ENCODE peak calls at places on chromosomes 1 and 21, in four cellular contexts. One of them, this sample, is unnamed.

GRCh38 chr1:232586679-232587078 is 43.3 kb downstream of the SIPA1L2 start:
- DNase-seq in cardiac fibroblast: no peak
- DNase-seq in amygdala: no peak
- DNase-seq in upper lobe of right lung: no peak
- DNase-seq in this sample: no peak

GRCh38 chr1:37865348-37866119 is 6.1 kb upstream of the MTF1 start:
- DNase-seq in cardiac fibroblast: peak
- DNase-seq in amygdala: no peak
- DNase-seq in upper lobe of right lung: no peak
- DNase-seq in this sample: no peak

GRCh38 chr1:53288247-53289049 is 39.4 kb downstream of the LRP8 start:
- DNase-seq in cardiac fibroblast: no peak
- DNase-seq in amygdala: peak
- DNase-seq in upper lobe of right lung: no peak
- DNase-seq in this sample: no peak

GRCh38 chr21:31484219-31484618 is 140.2 kb upstream of the TIAM1 start:
- DNase-seq in cardiac fibroblast: no peak
- DNase-seq in amygdala: no peak
- DNase-seq in upper lobe of right lung: no peak
- DNase-seq in this sample: no peak

GRCh38 chr21:33402011-33402979 is 918 bp upstream of the IFNGR2 start:
- DNase-seq in cardiac fibroblast: peak
- DNase-seq in amygdala: peak
- DNase-seq in upper lobe of right lung: peak
- DNase-seq in this sample: peak

GRCh38 chr1:54768093-54768492 is 3.8 kb upstream of the PARS2 start:
- DNase-seq in cardiac fibroblast: peak
- DNase-seq in amygdala: no peak
- DNase-seq in upper lobe of right lung: no peak
- DNase-seq in this sample: no peak

GRCh38 chr1:199759268-199759724 is 268.2 kb upstream of the NR5A2 start:
- DNase-seq in cardiac fibroblast: peak
- DNase-seq in amygdala: no peak
- DNase-seq in upper lobe of right lung: no peak
- DNase-seq in this sample: no peak

GRCh38 chr1:18322353-18323032 is 158.2 kb upstream of the KLHDC7A start:
- DNase-seq in cardiac fibroblast: no peak
- DNase-seq in amygdala: no peak
- DNase-seq in upper lobe of right lung: no peak
- DNase-seq in this sample: no peak

GRCh38 chr1:74107394-74107793 is 90.6 kb downstream of the LRRIQ3 start:
- DNase-seq in cardiac fibroblast: no peak
- DNase-seq in amygdala: no peak
- DNase-seq in upper lobe of right lung: no peak
- DNase-seq in this sample: no peak

GRCh38 chr1:31703431-31704260 is at the start of gene COL16A1:
- DNase-seq in cardiac fibroblast: peak
- DNase-seq in amygdala: peak
- DNase-seq in upper lobe of right lung: peak
- DNase-seq in this sample: peak

GRCh38 chr1:26602378-26602959 is 72.9 kb downstream of the RPS6KA1 start:
- DNase-seq in cardiac fibroblast: peak
- DNase-seq in amygdala: no peak
- DNase-seq in upper lobe of right lung: no peak
- DNase-seq in this sample: no peak

GRCh38 chr21:33069994-33070811 is at the start of gene OLIG1:
- DNase-seq in cardiac fibroblast: peak
- DNase-seq in amygdala: peak
- DNase-seq in upper lobe of right lung: peak
- DNase-seq in this sample: no peak

GRCh38 chr1:27569506-27570382 is 34.2 kb downstream of the AHDC1 start:
- DNase-seq in cardiac fibroblast: no peak
- DNase-seq in amygdala: no peak
- DNase-seq in upper lobe of right lung: no peak
- DNase-seq in this sample: no peak

GRCh38 chr1:19949016-19949415 is 25.6 kb upstream of the PLA2G2E start:
- DNase-seq in cardiac fibroblast: peak
- DNase-seq in amygdala: no peak
- DNase-seq in upper lobe of right lung: no peak
- DNase-seq in this sample: no peak

GRCh38 chr1:77538956-77539509 is 143.4 kb downstream of the ZZZ3 start:
- DNase-seq in cardiac fibroblast: peak
- DNase-seq in amygdala: no peak
- DNase-seq in upper lobe of right lung: no peak
- DNase-seq in this sample: no peak

GRCh38 chr1:35432231-35432630 is 125.0 kb downstream of the KIAA0319L start:
- DNase-seq in cardiac fibroblast: no peak
- DNase-seq in amygdala: peak
- DNase-seq in upper lobe of right lung: no peak
- DNase-seq in this sample: no peak